ENCODE peak calls at places on chromosome 3, in nine cellular contexts. X, R, C, O, I, B, N, V and D are unnamed samples.

GRCh38 chr3:140342668-140343067 is 335.2 kb upstream of the TRIM42 start:
- DNase-seq in X (no peak), R (peak), C (no peak), O (no peak), I (no peak), B (no peak), N (no peak), V (no peak), D (no peak)

GRCh38 chr3:171584100-171584499 is 123.9 kb upstream of the TNIK start:
- DNase-seq in X (no peak), R (no peak), C (no peak), O (no peak), I (no peak), B (no peak), N (no peak), V (no peak), D (no peak)

GRCh38 chr3:105503191-105503593 is 136.5 kb downstream of the ALCAM start:
- DNase-seq in X (no peak), R (no peak), C (no peak), O (no peak), I (no peak), B (no peak), N (no peak), V (no peak), D (no peak)

GRCh38 chr3:66642484-66642883 is 141.7 kb upstream of the LRIG1 start:
- DNase-seq in X (no peak), R (no peak), C (no peak), O (no peak), I (no peak), B (no peak), N (no peak), V (no peak), D (no peak)

GRCh38 chr3:156691920-156692319 is 17.5 kb downstream of the TIPARP start:
- DNase-seq in X (no peak), R (peak), C (no peak), O (no peak), I (no peak), B (no peak), N (no peak), V (peak), D (peak)

GRCh38 chr3:184379375-184380209 is at the start of gene CHRD:
- DNase-seq in X (no peak), R (no peak), C (no peak), O (no peak), I (no peak), B (no peak), N (no peak), V (no peak), D (no peak)

GRCh38 chr3:192207239-192207638 is 520.1 kb downstream of the FGF12 start:
- DNase-seq in X (no peak), R (no peak), C (no peak), O (no peak), I (no peak), B (no peak), N (no peak), V (no peak), D (no peak)

GRCh38 chr3:48634661-48635221 is 520 bp downstream of the SLC26A6 start:
- DNase-seq in X (peak), R (peak), C (peak), O (no peak), I (peak), B (no peak), N (peak), V (peak), D (no peak)

GRCh38 chr3:27279153-27279552 is 90.0 kb downstream of the NEK10 start:
- DNase-seq in X (no peak), R (peak), C (no peak), O (no peak), I (no peak), B (no peak), N (peak), V (no peak), D (no peak)

GRCh38 chr3:129481783-129482332 is 41.8 kb downstream of the IFT122 start:
- DNase-seq in X (peak), R (peak), C (no peak), O (no peak), I (peak), B (no peak), N (peak), V (no peak), D (no peak)

GRCh38 chr3:7630925-7631324 is 770.0 kb downstream of the GRM7 start:
- DNase-seq in X (no peak), R (no peak), C (no peak), O (no peak), I (no peak), B (no peak), N (no peak), V (no peak), D (peak)

GRCh38 chr3:114880078-114880477 is 267.0 kb downstream of the ZBTB20 start:
- DNase-seq in X (no peak), R (peak), C (no peak), O (no peak), I (no peak), B (no peak), N (peak), V (no peak), D (no peak)

GRCh38 chr3:155241559-155241958 is 51.9 kb downstream of the STRIT1 start:
- DNase-seq in X (no peak), R (peak), C (no peak), O (no peak), I (no peak), B (no peak), N (no peak), V (peak), D (no peak)

GRCh38 chr3:9697892-9698291 is 5.7 kb upstream of the CPNE9 start:
- DNase-seq in X (no peak), R (no peak), C (no peak), O (no peak), I (no peak), B (no peak), N (no peak), V (no peak), D (no peak)

GRCh38 chr3:185900228-185900627 is 37.6 kb downstream of the TRA2B start:
- DNase-seq in X (no peak), R (peak), C (no peak), O (no peak), I (no peak), B (no peak), N (no peak), V (peak), D (peak)

GRCh38 chr3:142897807-142898206 is 8.9 kb upstream of the PCOLCE2 start:
- DNase-seq in X (no peak), R (no peak), C (no peak), O (no peak), I (no peak), B (no peak), N (no peak), V (no peak), D (no peak)

GRCh38 chr3:46100812-46101211 is 73.5 kb upstream of the XCR1 start:
- DNase-seq in X (no peak), R (no peak), C (no peak), O (no peak), I (no peak), B (no peak), N (no peak), V (no peak), D (no peak)

GRCh38 chr3:27544372-27544865 is 60.2 kb upstream of the SLC4A7 start:
- DNase-seq in X (no peak), R (peak), C (no peak), O (no peak), I (no peak), B (no peak), N (no peak), V (peak), D (no peak)

GRCh38 chr3:114121996-114122709 is 56.7 kb downstream of the DRD3 start:
- DNase-seq in X (no peak), R (peak), C (no peak), O (no peak), I (no peak), B (no peak), N (no peak), V (peak), D (peak)

GRCh38 chr3:86708908-86709307 is 282.0 kb downstream of the VGLL3 start:
- DNase-seq in X (no peak), R (no peak), C (no peak), O (no peak), I (no peak), B (no peak), N (no peak), V (no peak), D (no peak)

GRCh38 chr3:74592359-74592758 is 22.1 kb downstream of the CNTN3 start:
- DNase-seq in X (no peak), R (peak), C (no peak), O (no peak), I (no peak), B (no peak), N (no peak), V (no peak), D (no peak)

GRCh38 chr3:111864821-111865656 is 6.0 kb downstream of the PHLDB2 start:
- DNase-seq in X (no peak), R (peak), C (no peak), O (no peak), I (no peak), B (no peak), N (no peak), V (peak), D (peak)

GRCh38 chr3:32296251-32297204 is 58.0 kb downstream of the CMTM8 start:
- DNase-seq in X (no peak), R (peak), C (peak), O (no peak), I (peak), B (no peak), N (peak), V (peak), D (no peak)

GRCh38 chr3:28502555-28502954 is 153.9 kb upstream of the AZI2 start:
- DNase-seq in X (no peak), R (no peak), C (no peak), O (no peak), I (no peak), B (no peak), N (no peak), V (no peak), D (no peak)

GRCh38 chr3:41907330-41908073 is 54.4 kb downstream of the ULK4 start:
- DNase-seq in X (no peak), R (peak), C (no peak), O (no peak), I (no peak), B (no peak), N (no peak), V (peak), D (no peak)

GRCh38 chr3:113746955-113747718 is at the start of gene ATP6V1A:
- DNase-seq in X (peak), R (peak), C (peak), O (peak), I (peak), B (peak), N (peak), V (no peak), D (no peak)

GRCh38 chr3:42532229-42532628 is 29.8 kb downstream of the VIPR1 start:
- DNase-seq in X (no peak), R (no peak), C (no peak), O (no peak), I (no peak), B (no peak), N (no peak), V (no peak), D (no peak)

GRCh38 chr3:169657351-169658124 is 6.0 kb downstream of the MECOM start:
- DNase-seq in X (no peak), R (no peak), C (no peak), O (no peak), I (no peak), B (peak), N (no peak), V (no peak), D (no peak)

GRCh38 chr3:189160519-189161309 is 11.1 kb upstream of the TPRG1 start:
- DNase-seq in X (no peak), R (no peak), C (no peak), O (no peak), I (no peak), B (no peak), N (no peak), V (no peak), D (no peak)

GRCh38 chr3:50388021-50388719 is 28.8 kb upstream of the TMEM115 start:
- DNase-seq in X (no peak), R (no peak), C (no peak), O (no peak), I (no peak), B (no peak), N (no peak), V (no peak), D (no peak)

GRCh38 chr3:13598926-13599886 is 50.3 kb downstream of the FBLN2 start:
- DNase-seq in X (no peak), R (peak), C (no peak), O (no peak), I (no peak), B (no peak), N (no peak), V (peak), D (no peak)